ENCODE peak calls at places on chromosomes 11 and 22, in six cellular contexts. Q is aorta, I is HL-60, C is spleen, D is Peyer's patch, S is ascending aorta. O is an unnamed sample.

GRCh38 chr11:9783986-9784385 is 120.1 kb downstream of the SWAP70 start:
- DNase-seq in C (no peak), D (no peak), S (no peak), Q (no peak), I (no peak), O (no peak)

GRCh38 chr11:60370811-60371297 is 7.5 kb upstream of the MS4A7 start:
- DNase-seq in S (no peak), D (no peak), Q (no peak), I (no peak), C (no peak), O (no peak)

GRCh38 chr11:23399995-23400394 is 539.7 kb upstream of the CCDC179 start:
- DNase-seq in I (no peak), Q (peak; percentile 26), C (peak; percentile 65), S (no peak), D (no peak), O (no peak)

GRCh38 chr11:76799061-76799804 is 16.1 kb downstream of the TSKU start:
- DNase-seq in S (peak; percentile 93), Q (peak; percentile 90), I (peak; percentile 62), D (peak; percentile 91), C (peak; percentile 95), O (peak; percentile 50)

GRCh38 chr11:64305691-64306562 is 603 bp downstream of the ESRRA start:
- DNase-seq in D (peak; percentile 87), C (peak; percentile 95), I (peak; percentile 92), S (peak; percentile 82), Q (peak; percentile 78), O (peak; percentile 67)

GRCh38 chr11:9787981-9788521 is 124.2 kb downstream of the SWAP70 start:
- DNase-seq in S (peak; percentile 72), I (peak; percentile 79), D (no peak), Q (peak; percentile 77), C (no peak), O (no peak)

GRCh38 chr11:32852142-32852541 is 22.4 kb downstream of the PRRG4 start:
- DNase-seq in C (no peak), Q (no peak), I (no peak), S (no peak), D (no peak), O (no peak)

GRCh38 chr11:2507212-2507901 is 62.5 kb downstream of the KCNQ1 start:
- DNase-seq in I (no peak), Q (no peak), D (peak; percentile 31), C (no peak), S (no peak), O (no peak)

GRCh38 chr11:3165152-3165705 is at the start of gene OSBPL5:
- DNase-seq in I (peak; percentile 71), S (peak; percentile 90), D (peak; percentile 85), Q (peak; percentile 87), C (peak; percentile 91), O (no peak)

GRCh38 chr11:119759324-119759723 is 30.3 kb upstream of the NECTIN1 start:
- DNase-seq in C (peak; percentile 25), D (no peak), Q (no peak), I (no peak), S (no peak), O (no peak)

DNA sequence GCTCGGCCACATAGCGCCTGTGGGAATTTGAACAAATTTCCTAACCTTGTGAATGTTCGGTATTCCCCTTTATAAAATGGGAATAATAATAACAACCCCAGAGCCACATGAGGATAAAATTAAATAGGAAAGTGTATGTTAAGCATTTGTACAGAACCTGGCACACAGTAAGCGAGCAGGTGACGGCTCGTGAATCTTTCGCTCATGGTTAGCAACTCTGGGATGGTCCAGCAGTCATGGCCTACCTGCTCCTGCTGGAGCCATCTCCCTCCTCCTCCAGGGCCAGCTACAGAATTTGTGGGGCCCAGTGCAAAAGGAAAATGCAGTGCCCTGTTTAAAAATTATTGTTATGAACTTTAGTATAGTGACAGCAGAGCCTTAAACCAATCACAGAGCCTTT is 88.5 kb upstream of the CSNK2A3 start:
- DNase-seq in Q (no peak), S (no peak), D (no peak), C (no peak), I (no peak), O (no peak)
- H3K27me3 ChIP-seq in Q (no peaks in the 10 kb centered on the region), S (no peaks in the 10 kb centered on the region), D (no peaks in the 10 kb centered on the region), C (no peaks in the 10 kb centered on the region), I (no peaks in the 10 kb centered on the region), O (no peaks in the 10 kb centered on the region)

GRCh38 chr11:69918938-69919650 is 99.9 kb upstream of the FGF3 start:
- DNase-seq in C (peak; percentile 87), S (peak; percentile 93), I (peak; percentile 54), D (peak; percentile 80), Q (peak; percentile 88), O (peak; percentile 23)
- H3K27ac ChIP-seq in C (no peak overlapping the region), S (peak overlapping the region; percentile 98), I (no peak overlapping the region), D (no peak overlapping the region), Q (peak overlapping the region; percentile 89), O (no peak overlapping the region)

DNA sequence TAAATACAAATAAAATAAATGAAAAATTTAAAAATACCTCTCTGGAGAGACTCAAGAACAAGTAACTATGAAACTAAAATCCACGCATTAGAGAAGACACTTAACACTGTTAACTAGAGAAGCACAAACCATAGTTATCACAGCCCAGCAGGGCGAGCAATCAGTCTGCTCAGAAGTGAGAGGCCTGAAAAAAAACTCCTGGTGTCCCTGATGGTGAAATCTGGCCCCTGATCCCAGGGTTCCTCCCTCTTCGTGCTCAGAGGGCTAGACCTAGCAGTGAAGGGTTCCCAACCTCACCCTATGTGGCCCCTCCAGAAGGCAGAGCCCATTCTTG is 49.7 kb upstream of the VPREB1 start:
- DNase-seq in D (no peak), Q (no peak), S (no peak), I (no peak), C (no peak), O (no peak)
- H3K27me3 ChIP-seq in D (no peaks in the 10 kb centered on the region), Q (no peaks in the 10 kb centered on the region), S (no peaks in the 10 kb centered on the region), I (no peaks in the 10 kb centered on the region), C (no peaks in the 10 kb centered on the region), O (no peaks in the 10 kb centered on the region)

DNA sequence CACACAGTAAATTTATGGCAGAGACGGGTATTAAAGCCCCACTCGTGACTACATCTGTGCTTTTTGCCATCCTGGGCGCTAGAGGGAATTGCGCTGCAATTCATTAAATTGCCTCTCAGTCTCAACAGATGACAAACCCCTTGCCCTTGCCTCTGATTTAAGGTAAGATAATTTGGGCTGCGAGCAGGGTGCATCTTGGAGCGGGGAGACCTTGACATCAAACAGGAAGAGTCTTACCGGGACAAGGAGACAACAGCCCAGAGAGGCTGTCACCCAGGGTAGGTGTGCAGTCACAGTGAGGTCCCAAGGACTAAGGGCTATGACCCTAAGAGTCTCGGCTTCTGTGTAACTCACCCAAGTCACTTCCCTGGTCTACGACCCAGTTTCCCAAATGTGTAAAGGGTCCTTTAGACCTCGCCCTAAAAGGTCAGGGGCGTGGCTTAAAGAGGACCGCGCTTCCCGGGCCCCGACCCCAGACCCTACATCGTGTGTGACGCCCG is 427 bp upstream of the TOM1 start:
- DNase-seq in Q (no peak), C (no peak), S (no peak), I (no peak), D (no peak), O (no peak)
- H3K27ac ChIP-seq in Q (peak overlapping the region; percentile 76), C (peak overlapping the region; percentile 98), S (peak overlapping the region; percentile 96), I (peak overlapping the region; percentile 78), D (peak overlapping the region; percentile 88), O (peak overlapping the region; percentile 97)

DNA sequence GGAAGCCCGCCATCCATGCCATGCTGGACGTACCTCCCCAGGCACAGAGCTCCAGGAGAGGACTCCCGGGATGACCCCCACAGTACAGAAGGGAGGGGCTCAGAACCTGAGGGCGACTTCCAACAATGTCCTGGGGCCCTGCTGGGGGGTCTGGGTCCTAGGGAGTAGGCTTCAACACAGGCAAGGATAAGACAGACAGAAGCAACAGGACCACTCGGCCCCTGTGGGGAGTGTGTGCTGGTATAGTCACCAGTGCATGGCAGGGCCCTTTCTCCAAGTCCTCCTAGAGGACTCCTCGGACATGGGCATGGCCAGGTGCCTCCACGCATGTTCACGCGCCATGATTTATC is 16.8 kb downstream of the TTLL12 start:
- DNase-seq in I (no peak), S (no peak), C (no peak), Q (peak; percentile 38), D (peak; percentile 34), O (no peak)
- H3K27me3 ChIP-seq in I (no peaks in the 10 kb centered on the region), S (no peaks in the 10 kb centered on the region), C (no peaks in the 10 kb centered on the region), Q (no peaks in the 10 kb centered on the region), D (no peaks in the 10 kb centered on the region), O (no peaks in the 10 kb centered on the region)

GRCh38 chr11:112159098-112159761 is 4.7 kb downstream of the IL18 start:
- DNase-seq in D (no peak), I (peak; percentile 64), Q (no peak), S (no peak), C (no peak), O (no peak)

GRCh38 chr11:112160452-112160851 is 3.4 kb downstream of the IL18 start:
- DNase-seq in D (no peak), I (no peak), C (no peak), Q (no peak), S (no peak), O (no peak)

GRCh38 chr11:112157274-112157766 is 6.6 kb downstream of the IL18 start:
- DNase-seq in D (no peak), I (peak; percentile 21), Q (no peak), C (no peak), S (peak; percentile 84), O (no peak)

GRCh38 chr11:112156594-112157273 is 7.2 kb downstream of the IL18 start:
- DNase-seq in S (no peak), D (no peak), C (no peak), Q (no peak), I (no peak), O (no peak)

DNA sequence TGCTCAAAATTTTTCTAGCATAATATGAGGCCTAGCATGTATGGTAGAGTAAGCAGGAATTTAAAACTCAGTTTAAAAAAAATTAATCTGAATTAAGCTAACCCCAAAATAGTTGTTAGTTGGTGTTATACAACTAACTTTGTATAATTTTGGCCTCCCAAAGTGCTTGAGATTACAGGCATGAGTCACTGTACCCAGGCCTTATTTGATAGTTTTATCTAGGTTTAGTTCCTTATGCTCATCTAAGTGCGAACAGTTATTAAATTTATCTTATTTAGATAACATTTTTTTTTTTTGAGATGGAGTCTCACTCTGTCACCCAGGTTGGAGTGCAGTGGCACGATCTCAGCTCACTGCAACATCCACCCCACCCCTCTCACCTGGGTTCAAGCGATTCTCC is 7.7 kb downstream of the IL18 start:
- DNase-seq in S (no peak), I (no peak), D (no peak), Q (no peak), C (no peak), O (no peak)
- H3K27ac ChIP-seq in S (no peak overlapping the region), I (no peak overlapping the region), D (no peak overlapping the region), Q (no peak overlapping the region), C (no peak overlapping the region), O (no peak overlapping the region)

O was measured in effector memory CD4-positive, alpha-beta T cell.